ENCODE peak calls at places on chromosome 22, in nine cellular contexts. F is astrocyte of the spinal cord; L is uterus; H is BJ; M is T follicular helper cell; U is activated gamma-delta T cell; K is central memory CD4-positive, alpha-beta T cell; A is NCI-H1092; E is H4. S is an unnamed sample.

GRCh38 chr22:36374603-36375024 is 13.2 kb downstream of the MYH9 start:
- DNase-seq in M (no peak), H (no peak), K (no peak), F (peak), E (no peak), L (no peak), A (no peak), U (no peak), S (no peak)

GRCh38 chr22:25623310-25623734 is 58.8 kb downstream of the GRK3 start:
- DNase-seq in H (no peak), E (no peak), A (no peak), M (no peak), L (no peak), U (no peak), F (no peak), K (no peak), S (no peak)

GRCh38 chr22:37678372-37678771 is 2.9 kb downstream of the LGALS1 start:
- DNase-seq in M (no peak), A (no peak), H (no peak), K (no peak), L (no peak), F (no peak), U (no peak), E (no peak), S (no peak)

GRCh38 chr22:27919943-27920755 is 1.1 kb upstream of the PITPNB start:
- DNase-seq in L (peak), U (no peak), K (no peak), F (peak), M (no peak), E (peak), H (peak), A (peak), S (no peak)

GRCh38 chr22:46366801-46367706 is 31.5 kb downstream of the TRMU start:
- DNase-seq in E (no peak), K (peak), U (no peak), F (no peak), H (no peak), L (no peak), A (no peak), M (no peak), S (no peak)

GRCh38 chr22:22752556-22753477 is 108.4 kb downstream of the GGTLC2 start:
- DNase-seq in M (peak), F (no peak), U (no peak), K (peak), L (no peak), A (no peak), E (peak), H (no peak), S (no peak)

GRCh38 chr22:35549338-35549737 is 8.7 kb downstream of the RASD2 start:
- DNase-seq in L (no peak), K (no peak), A (peak), E (no peak), F (no peak), H (no peak), U (no peak), M (no peak), S (no peak)

GRCh38 chr22:33271390-33272161 is 213.4 kb upstream of the SYN3 start:
- DNase-seq in H (no peak), E (no peak), K (no peak), L (peak), A (peak), M (no peak), F (no peak), U (no peak), S (no peak)

GRCh38 chr22:46090051-46090591 is 60.2 kb upstream of the PPARA start:
- DNase-seq in U (no peak), L (peak), F (no peak), K (no peak), E (no peak), H (no peak), M (no peak), A (peak), S (no peak)

GRCh38 chr22:41687901-41688364 is 734 bp downstream of the SNU13 start:
- DNase-seq in A (no peak), K (peak), E (no peak), L (no peak), U (no peak), M (no peak), H (no peak), F (peak), S (no peak)

GRCh38 chr22:25183959-25184619 is 15.6 kb upstream of the CRYBB3 start:
- DNase-seq in U (no peak), K (no peak), F (no peak), A (no peak), M (no peak), E (no peak), L (no peak), H (no peak), S (no peak)

GRCh38 chr22:20076627-20077172 is 3.3 kb upstream of the DGCR8 start:
- DNase-seq in L (no peak), M (no peak), H (no peak), E (no peak), K (no peak), U (no peak), F (no peak), A (no peak), S (no peak)

GRCh38 chr22:32791056-32791455 is 10.4 kb upstream of the TIMP3 start:
- DNase-seq in K (no peak), H (no peak), M (no peak), F (no peak), E (no peak), L (no peak), A (no peak), U (no peak), S (no peak)

GRCh38 chr22:19357270-19358105 is 66.0 kb upstream of the CLTCL1 start:
- DNase-seq in K (no peak), A (no peak), L (no peak), E (peak), U (no peak), H (peak), M (no peak), F (no peak), S (no peak)

GRCh38 chr22:21590809-21591641 is 23.5 kb downstream of the UBE2L3 start:
- DNase-seq in M (no peak), H (no peak), F (no peak), A (no peak), U (no peak), L (no peak), K (no peak), E (no peak), S (no peak)

GRCh38 chr22:42416671-42417230 is 15.5 kb downstream of the NFAM1 start:
- DNase-seq in K (no peak), H (no peak), U (no peak), M (no peak), E (no peak), A (no peak), F (no peak), L (no peak), S (no peak)

GRCh38 chr22:29691636-29692326 is 28.0 kb upstream of the CABP7 start:
- DNase-seq in L (no peak), H (no peak), F (no peak), A (no peak), K (no peak), M (no peak), U (no peak), E (no peak), S (no peak)

GRCh38 chr22:50722716-50723428 is 15.1 kb upstream of the ACR start:
- DNase-seq in L (no peak), F (no peak), A (no peak), E (no peak), K (no peak), H (no peak), U (no peak), M (no peak), S (no peak)

GRCh38 chr22:39176067-39176621 is 23.7 kb upstream of the CBX7 start:
- DNase-seq in E (peak), H (no peak), F (peak), U (no peak), L (peak), K (no peak), M (no peak), A (no peak), S (no peak)

GRCh38 chr22:17888855-17889254 is 114.6 kb upstream of the BID start:
- DNase-seq in M (no peak), L (no peak), U (no peak), H (no peak), K (no peak), F (peak), E (no peak), A (no peak), S (no peak)

GRCh38 chr22:39457047-39457545 is 284 bp downstream of the MGAT3 start:
- DNase-seq in U (no peak), F (no peak), H (no peak), E (no peak), A (no peak), L (no peak), M (no peak), K (no peak), S (no peak)

GRCh38 chr22:45890351-45890635 is 86.7 kb downstream of the WNT7B start:
- DNase-seq in L (no peak), U (no peak), A (no peak), K (no peak), H (no peak), F (no peak), M (no peak), E (no peak), S (no peak)

GRCh38 chr22:37559901-37560681 is at the start of gene CDC42EP1:
- DNase-seq in L (peak), E (no peak), K (no peak), M (no peak), F (peak), U (no peak), H (no peak), A (no peak), S (no peak)

GRCh38 chr22:20435436-20436308 is 2.0 kb downstream of the SCARF2 start:
- DNase-seq in U (no peak), M (no peak), H (no peak), A (no peak), K (no peak), E (no peak), L (no peak), F (no peak), S (no peak)

GRCh38 chr22:29581799-29582198 is 886 bp upstream of the NIPSNAP1 start:
- DNase-seq in L (no peak), M (no peak), E (no peak), A (no peak), U (no peak), F (no peak), K (no peak), H (no peak), S (no peak)

GRCh38 chr22:41512421-41513194 is 31.7 kb downstream of the POLR3H start:
- DNase-seq in H (no peak), K (no peak), F (peak), L (peak), M (no peak), A (no peak), U (no peak), E (peak), S (no peak)

GRCh38 chr22:18065256-18065655 is 12.5 kb upstream of the PEX26 start:
- DNase-seq in F (no peak), M (no peak), E (no peak), U (no peak), A (no peak), L (no peak), K (no peak), H (no peak), S (no peak)

GRCh38 chr22:19056951-19057401 is 65.2 kb downstream of the DGCR2 start:
- DNase-seq in U (no peak), A (no peak), E (no peak), M (no peak), K (no peak), H (no peak), F (no peak), L (peak), S (no peak)

GRCh38 chr22:30609260-30610185 is 2.5 kb downstream of the TCN2 start:
- DNase-seq in L (peak), H (peak), U (no peak), A (no peak), M (no peak), K (no peak), E (peak), F (peak), S (no peak)

GRCh38 chr22:25900880-25901279 is 158.9 kb downstream of the MYO18B start:
- DNase-seq in E (no peak), L (no peak), F (no peak), A (no peak), U (no peak), M (no peak), K (no peak), H (no peak), S (no peak)

GRCh38 chr22:26318975-26319374 is 110.1 kb upstream of the ASPHD2 start:
- DNase-seq in A (no peak), M (no peak), E (no peak), K (no peak), U (no peak), H (no peak), F (no peak), L (no peak), S (no peak)